ENCODE peak calls at places on chromosomes 3 and 15, in five cellular contexts. T, P, U, X and F are unnamed samples.

GRCh38 chr3:99551520-99551919 is 86.9 kb upstream of the COL8A1 start:
- ATAC-seq in T (no peak), U (no peak), P (peak), X (no peak), F (no peak)

GRCh38 chr3:156429125-156429524 is 125.8 kb downstream of the SSR3 start:
- ATAC-seq in T (no peak), P (no peak), U (no peak), X (no peak), F (no peak)

GRCh38 chr3:129230311-129231019 is 18.9 kb upstream of the COPG1 start:
- ATAC-seq in X (peak), T (peak), P (peak), U (peak), F (peak)

GRCh38 chr3:36482259-36482658 is 102.0 kb downstream of the STAC start:
- ATAC-seq in X (no peak), T (no peak), U (no peak), P (no peak), F (no peak)

GRCh38 chr15:69583627-69584026 is 131.0 kb downstream of the RPLP1 start:
- ATAC-seq in X (no peak), U (no peak), P (no peak), T (no peak), F (no peak)

GRCh38 chr3:60636846-60637245 is 614.4 kb downstream of the FHIT start:
- ATAC-seq in X (no peak), P (no peak), T (no peak), U (no peak), F (no peak)

GRCh38 chr15:50128266-50128665 is 9.2 kb upstream of the ATP8B4 start:
- ATAC-seq in U (peak), X (no peak), P (peak), T (peak), F (no peak)

GRCh38 chr3:38085943-38086324 is 46.9 kb downstream of the DLEC1 start:
- ATAC-seq in X (peak), T (peak), P (peak), U (peak), F (no peak)

GRCh38 chr15:64163662-64164362 is 990 bp upstream of the PPIB start:
- ATAC-seq in P (peak), X (peak), T (no peak), U (peak), F (no peak)

GRCh38 chr3:50502584-50503423 is 630 bp downstream of the CACNA2D2 start:
- ATAC-seq in P (no peak), T (no peak), U (no peak), X (no peak), F (peak)

GRCh38 chr3:13339833-13340232 is 80.3 kb downstream of the NUP210 start:
- ATAC-seq in X (no peak), T (no peak), U (no peak), P (no peak), F (no peak)

GRCh38 chr3:161049683-161050248 is 55.4 kb downstream of the B3GALNT1 start:
- ATAC-seq in U (no peak), P (no peak), T (no peak), X (no peak), F (no peak)

GRCh38 chr15:79157631-79158592 is 67.3 kb upstream of the RASGRF1 start:
- ATAC-seq in U (no peak), T (no peak), X (no peak), P (no peak), F (no peak)

GRCh38 chr3:195147649-195148121 is 123.3 kb downstream of the XXYLT1 start:
- ATAC-seq in T (no peak), X (peak), U (peak), P (no peak), F (peak)

GRCh38 chr3:142098974-142099373 is 50.4 kb downstream of the TFDP2 start:
- ATAC-seq in T (no peak), X (no peak), U (peak), P (no peak), F (no peak)

GRCh38 chr3:138594935-138595259 is 837 bp upstream of the CEP70 start:
- ATAC-seq in X (no peak), U (no peak), P (no peak), T (no peak), F (no peak)

GRCh38 chr15:39461536-39462140 is 119.2 kb upstream of the THBS1 start:
- ATAC-seq in U (no peak), T (no peak), P (no peak), X (no peak), F (peak)
- TF ChIP-seq POLR2AphosphoS5 in U (no peak), T (no peak), P (no peak), X (no peak), F (peak)

GRCh38 chr3:18425641-18426403 is 683 bp upstream of the SATB1 start:
- ATAC-seq in P (peak), X (peak), U (peak), T (peak), F (peak)

GRCh38 chr3:18424213-18424861 is 802 bp downstream of the SATB1 start:
- ATAC-seq in P (peak), X (no peak), T (peak), U (peak), F (no peak)

GRCh38 chr3:18426597-18426996 is 1.5 kb upstream of the SATB1 start:
- ATAC-seq in X (no peak), P (no peak), U (no peak), T (no peak), F (no peak)

GRCh38 chr3:18423401-18424212 is 1.5 kb downstream of the SATB1 start:
- ATAC-seq in X (peak), U (peak), T (peak), P (no peak), F (no peak)

GRCh38 chr3:18424862-18425640 is at the start of gene SATB1:
- ATAC-seq in X (peak), U (peak), P (peak), T (peak), F (peak)
- TF ChIP-seq POLR2A in X (no peak), U (no peak), P (no peak), T (no peak), F (peak)

DNA sequence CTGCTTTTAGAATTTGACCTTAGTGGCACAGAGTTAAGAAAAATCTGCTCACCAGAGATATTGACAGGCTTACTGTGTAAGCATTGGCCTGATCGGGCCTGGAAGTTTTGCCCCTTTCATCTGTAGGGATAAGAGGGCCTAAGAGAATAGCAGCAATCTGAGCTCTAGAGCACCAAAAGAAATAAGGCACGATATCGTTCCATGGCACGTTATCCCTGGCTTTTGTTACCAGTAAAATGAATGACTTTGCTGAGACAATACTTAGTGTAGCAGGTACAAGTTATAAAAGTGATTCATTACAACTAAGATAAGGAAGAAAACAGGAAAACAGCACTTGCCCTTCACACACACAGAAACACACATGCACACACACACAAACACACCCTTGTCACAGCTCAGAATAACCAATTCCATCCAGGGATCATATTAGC is 5.0 kb downstream of the THBS1 start:
- ATAC-seq in X (no peak), U (no peak), P (no peak), T (no peak), F (no peak)
- TF ChIP-seq POLR2AphosphoS5 in X (no peak), U (no peak), P (no peak), T (no peak), F (peak)

GRCh38 chr3:45689787-45690145 is 570 bp downstream of the SACM1L start:
- ATAC-seq in U (no peak), T (no peak), P (no peak), X (no peak), F (no peak)

GRCh38 chr3:45687828-45688193 is 1.4 kb upstream of the SACM1L start:
- ATAC-seq in T (no peak), P (no peak), X (no peak), U (no peak), F (no peak)

GRCh38 chr3:45688882-45689786 is at the start of gene SACM1L:
- ATAC-seq in X (peak), U (peak), P (peak), T (peak), F (peak)

GRCh38 chr3:45686850-45687249 is 2.3 kb upstream of the SACM1L start:
- ATAC-seq in U (no peak), T (no peak), X (no peak), P (no peak), F (no peak)

GRCh38 chr3:45688194-45688881 is 858 bp upstream of the SACM1L start:
- ATAC-seq in U (peak), P (peak), X (peak), T (no peak), F (no peak)
- TF ChIP-seq POLR2A in U (no peak), P (no peak), X (no peak), T (no peak), F (no peak)

GRCh38 chr3:52039846-52040245 is 16.5 kb downstream of the DUSP7 start:
- ATAC-seq in U (no peak), X (no peak), T (no peak), P (peak), F (peak)
- TF ChIP-seq POLR2AphosphoS5 in U (no peak), X (no peak), T (no peak), P (no peak), F (no peak)